ENCODE peak calls at places on chromosome 10, in six cellular contexts. D is thyroid gland, C is astrocyte of the spinal cord, N is fibroblast of mammary gland, P is tibial artery, Z is IMR-90. K is an unnamed sample.

GRCh38 chr10:102811346-102811745 is 25.9 kb downstream of the CYP17A1 start:
- DNase-seq in D (peak), P (no peak), N (no peak), C (no peak), Z (no peak), K (no peak)

GRCh38 chr10:1632141-1632540 is 105.2 kb downstream of the ADARB2 start:
- DNase-seq in N (no peak), D (no peak), C (no peak), P (no peak), Z (no peak), K (no peak)

GRCh38 chr10:62728479-62728878 is 76.0 kb upstream of the ADO start:
- DNase-seq in P (no peak), Z (no peak), D (no peak), N (peak), C (no peak), K (no peak)

GRCh38 chr10:102927311-102928010 is 9.4 kb downstream of the CNNM2 start:
- DNase-seq in P (no peak), C (no peak), D (no peak), Z (no peak), N (no peak), K (no peak)

GRCh38 chr10:88386878-88387773 is 196.0 kb downstream of the RNLS start:
- DNase-seq in Z (peak), N (peak), D (peak), C (peak), P (peak), K (peak)

GRCh38 chr10:53403688-53404087 is 631.1 kb upstream of the MBL2 start:
- DNase-seq in Z (peak), N (no peak), D (peak), P (peak), C (peak), K (peak)

GRCh38 chr10:77819210-77820140 is 107.1 kb downstream of the DLG5 start:
- DNase-seq in P (no peak), N (no peak), Z (no peak), C (no peak), D (no peak), K (no peak)

GRCh38 chr10:24737001-24737400 is 13.3 kb upstream of the ARHGAP21 start:
- DNase-seq in C (no peak), P (no peak), N (no peak), D (no peak), Z (no peak), K (no peak)

GRCh38 chr10:80458263-80458625 is 4.1 kb downstream of the TSPAN14 start:
- DNase-seq in C (no peak), Z (no peak), D (no peak), N (no peak), P (no peak), K (no peak)

GRCh38 chr10:11874568-11875182 is 51.5 kb downstream of the PROSER2 start:
- DNase-seq in Z (peak), D (peak), N (peak), P (no peak), C (peak), K (peak)

GRCh38 chr10:43640603-43641002 is 8.1 kb downstream of the ZNF32 start:
- DNase-seq in N (no peak), Z (peak), P (no peak), D (no peak), C (no peak), K (no peak)

GRCh38 chr10:34094961-34095360 is 720.1 kb downstream of the PARD3 start:
- DNase-seq in P (no peak), Z (no peak), N (no peak), C (no peak), D (no peak), K (no peak)

GRCh38 chr10:92156874-92157273 is 134.0 kb downstream of the CPEB3 start:
- DNase-seq in P (no peak), C (no peak), Z (peak), D (no peak), N (no peak), K (no peak)

GRCh38 chr10:91162495-91163268 is 57.8 kb upstream of the PCGF5 start:
- DNase-seq in C (peak), D (peak), P (peak), N (peak), Z (peak), K (peak)

GRCh38 chr10:124983321-124983720 is 41.4 kb downstream of the ZRANB1 start:
- DNase-seq in P (no peak), Z (no peak), C (peak), N (no peak), D (no peak), K (peak)

GRCh38 chr10:80690434-80690833 is 152.7 kb downstream of the SH2D4B start:
- DNase-seq in N (no peak), C (no peak), D (no peak), Z (no peak), P (no peak), K (no peak)

GRCh38 chr10:113532724-113533123 is 20.1 kb upstream of the HABP2 start:
- DNase-seq in C (no peak), D (no peak), Z (no peak), P (no peak), N (no peak), K (no peak)

GRCh38 chr10:123595661-123596060 is 70.5 kb upstream of the GPR26 start:
- DNase-seq in N (no peak), P (no peak), C (no peak), D (no peak), Z (no peak), K (no peak)

GRCh38 chr10:93071674-93072224 is 1.9 kb upstream of the CYP26A1 start:
- DNase-seq in N (no peak), C (no peak), D (peak), Z (no peak), P (no peak), K (no peak)

DNA sequence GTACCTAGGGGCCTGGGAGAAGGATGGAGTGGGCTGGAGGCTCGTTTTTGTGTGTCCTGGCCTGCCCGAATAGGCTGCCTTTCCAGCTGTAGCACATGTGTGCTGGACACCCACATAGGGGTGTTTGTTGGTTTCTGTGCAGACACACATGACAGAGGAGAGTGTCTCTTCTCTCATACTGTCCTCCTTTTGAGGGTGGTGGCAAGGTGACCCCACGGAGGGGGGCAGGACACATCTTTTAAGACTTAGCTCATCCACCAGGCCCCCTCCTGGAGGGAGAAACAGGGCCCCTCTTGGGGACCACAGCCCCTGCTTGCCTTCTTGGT is 72.2 kb upstream of the PPIF start:
- DNase-seq in D (no peak), P (no peak), Z (no peak), N (no peak), C (no peak), K (no peak)
- H3K4me3 ChIP-seq in D (no peak), P (no peak), Z (no peak), N (no peak), C (no peak), K (no peak)

GRCh38 chr10:107498983-107499382 is 334.5 kb upstream of the SORCS1 start:
- DNase-seq in P (no peak), C (no peak), N (no peak), D (no peak), Z (no peak), K (no peak)

GRCh38 chr10:107497024-107497423 is 332.5 kb upstream of the SORCS1 start:
- DNase-seq in D (no peak), P (no peak), N (no peak), Z (no peak), C (no peak), K (no peak)

GRCh38 chr10:107496594-107496993 is 332.1 kb upstream of the SORCS1 start:
- DNase-seq in Z (no peak), N (no peak), D (no peak), C (peak), P (no peak), K (peak)

GRCh38 chr10:107502263-107502979 is 337.9 kb upstream of the SORCS1 start:
- DNase-seq in Z (no peak), N (no peak), P (no peak), C (no peak), D (no peak), K (no peak)
- TF ChIP-seq CTCF in Z (no peak), N (no peak), P (no peak), C (no peak), D (no peak), K (no peak)

GRCh38 chr10:117545141-117546019 is 2.8 kb downstream of the EMX2 start:
- DNase-seq in N (no peak), C (no peak), Z (no peak), P (no peak), D (no peak), K (no peak)
- H3K4me3 ChIP-seq in N (peak), C (no peak), Z (no peak), P (peak), D (peak), K (peak)

DNA sequence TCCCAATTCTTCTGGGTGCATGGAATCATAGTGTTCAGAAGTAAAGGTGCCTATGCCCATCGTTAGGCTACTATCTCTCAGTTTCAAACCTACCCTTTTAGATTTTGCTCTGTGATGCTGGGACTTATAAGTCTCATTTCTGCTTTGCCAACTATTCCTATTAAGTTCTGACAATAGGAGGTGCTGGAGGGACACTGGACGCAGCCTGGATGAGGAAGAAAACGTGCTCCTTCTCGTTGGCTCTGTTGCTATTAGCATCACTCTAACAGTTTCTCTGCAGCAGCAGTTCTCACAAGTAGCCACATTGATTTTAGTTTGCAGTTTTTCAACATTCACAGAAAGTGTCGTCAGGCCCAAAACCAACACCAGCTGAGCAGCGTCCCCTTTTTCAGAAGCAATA is 72.4 kb downstream of the ABCC2 start:
- DNase-seq in Z (peak), C (peak), D (no peak), N (peak), P (peak), K (peak)
- TF ChIP-seq CTCF in Z (peak), C (peak), D (no peak), N (peak), P (peak), K (peak)

GRCh38 chr10:109924947-109925620 is 1.8 kb upstream of the XPNPEP1 start:
- DNase-seq in D (no peak), C (no peak), N (no peak), Z (no peak), P (no peak), K (no peak)

GRCh38 chr10:109926141-109926745 is 2.9 kb upstream of the XPNPEP1 start:
- DNase-seq in D (no peak), Z (no peak), P (no peak), N (no peak), C (no peak), K (no peak)

GRCh38 chr10:109922353-109922975 is 847 bp downstream of the XPNPEP1 start:
- DNase-seq in D (no peak), C (no peak), Z (no peak), P (no peak), N (no peak), K (peak)

GRCh38 chr10:109922976-109923921 is at the start of gene XPNPEP1:
- DNase-seq in Z (peak), D (peak), C (peak), N (peak), P (peak), K (peak)

GRCh38 chr10:109924100-109924499 is 789 bp upstream of the XPNPEP1 start:
- DNase-seq in N (no peak), D (peak), Z (no peak), C (no peak), P (no peak), K (no peak)
- H3K4me3 ChIP-seq in N (no peak), D (no peak), Z (no peak), C (no peak), P (peak), K (no peak)

GRCh38 chr10:7889947-7890542 is 71.7 kb downstream of the TAF3 start:
- DNase-seq in N (no peak), C (no peak), P (no peak), D (no peak), Z (no peak), K (no peak)

GRCh38 chr10:7892146-7892545 is 73.8 kb downstream of the TAF3 start:
- DNase-seq in P (no peak), N (no peak), Z (no peak), D (no peak), C (no peak), K (no peak)

GRCh38 chr10:7887417-7887816 is 69.1 kb downstream of the TAF3 start:
- DNase-seq in D (no peak), P (no peak), N (peak), C (peak), Z (peak), K (peak)

GRCh38 chr10:7891634-7892033 is 73.3 kb downstream of the TAF3 start:
- DNase-seq in Z (peak), N (peak), C (peak), D (no peak), P (no peak), K (peak)

GRCh38 chr10:7890802-7891201 is 72.5 kb downstream of the TAF3 start:
- DNase-seq in P (no peak), D (no peak), N (no peak), C (no peak), Z (no peak), K (no peak)
- TF ChIP-seq CTCF in P (no peak), D (no peak), N (no peak), C (no peak), Z (no peak), K (no peak)

K was measured in cardiac fibroblast.